ENCODE peak calls at places on chromosomes 7 and 10, in six cellular contexts. L is tibial nerve; Z is effector memory CD4-positive, alpha-beta T cell; D is tibial artery; X is neural progenitor cell; I is CD8-positive, alpha-beta T cell. E is an unnamed sample.

GRCh38 chr7:39271386-39271785 is 293.7 kb downstream of the POU6F2 start:
- DNase-seq in X (peak; percentile 40), D (peak; percentile 52), I (no peak), Z (no peak), L (peak; percentile 40), E (no peak)

GRCh38 chr7:43570688-43571365 is 12.1 kb upstream of the STK17A start:
- DNase-seq in I (no peak), L (no peak), Z (no peak), X (no peak), D (no peak), E (no peak)

GRCh38 chr10:56316603-56317002 is 44.5 kb downstream of the ZWINT start:
- DNase-seq in D (no peak), X (no peak), L (no peak), I (no peak), Z (no peak), E (no peak)

GRCh38 chr7:128115326-128115820 is 84.1 kb upstream of the LRRC4 start:
- DNase-seq in L (no peak), X (no peak), D (no peak), Z (no peak), I (no peak), E (no peak)

GRCh38 chr7:141441837-141442627 is 109.2 kb upstream of the AGK start:
- DNase-seq in I (no peak), Z (no peak), D (no peak), L (no peak), X (no peak), E (no peak)

GRCh38 chr7:107659666-107660065 is 962 bp upstream of the SLC26A4 start:
- DNase-seq in Z (no peak), L (no peak), I (no peak), X (no peak), D (no peak), E (no peak)

GRCh38 chr10:94093286-94093905 is 99.7 kb downstream of the PLCE1 start:
- DNase-seq in I (no peak), L (no peak), X (no peak), D (no peak), Z (no peak), E (no peak)

GRCh38 chr7:135706858-135707569 is 21.0 kb downstream of the SLC13A4 start:
- DNase-seq in L (no peak), Z (no peak), X (no peak), D (no peak), I (no peak), E (no peak)

GRCh38 chr10:71409516-71410104 is 12.9 kb downstream of the CDH23 start:
- DNase-seq in X (no peak), Z (no peak), D (peak; percentile 11), L (no peak), I (no peak), E (no peak)

GRCh38 chr10:98255146-98255877 is 12.7 kb downstream of the LOXL4 start:
- DNase-seq in Z (no peak), I (no peak), X (no peak), L (no peak), D (no peak), E (no peak)

GRCh38 chr7:18866359-18867036 is 250.9 kb downstream of the TWIST1 start:
- DNase-seq in Z (no peak), X (no peak), L (peak; percentile 76), D (peak; percentile 93), I (no peak), E (peak; percentile 41)

GRCh38 chr10:35409808-35410207 is 73.5 kb downstream of the CCNY start:
- DNase-seq in I (no peak), X (no peak), Z (no peak), L (no peak), D (no peak), E (no peak)

GRCh38 chr7:66050337-66050957 is 25.2 kb upstream of the ASL start:
- DNase-seq in X (no peak), I (no peak), Z (no peak), D (no peak), L (no peak), E (no peak)

GRCh38 chr7:73844848-73845460 is 2.6 kb upstream of the METTL27 start:
- DNase-seq in L (no peak), D (no peak), Z (no peak), X (no peak), I (no peak), E (no peak)

GRCh38 chr10:70738425-70739121 is 46.6 kb downstream of the TBATA start:
- DNase-seq in L (no peak), Z (no peak), D (no peak), I (no peak), X (no peak), E (no peak)

GRCh38 chr10:101354584-101355070 is 662 bp downstream of the BTRC start:
- DNase-seq in L (no peak), X (no peak), D (no peak), Z (no peak), I (no peak), E (no peak)

GRCh38 chr7:92953657-92954056 is 117.3 kb upstream of the CDK6 start:
- DNase-seq in X (peak; percentile 17), D (no peak), Z (no peak), L (no peak), I (no peak), E (no peak)

GRCh38 chr10:133013478-133013877 is 71.1 kb upstream of the CFAP46 start:
- DNase-seq in X (no peak), Z (no peak), D (no peak), L (no peak), I (no peak), E (no peak)

GRCh38 chr10:133014416-133015210 is 72.2 kb upstream of the CFAP46 start:
- DNase-seq in X (no peak), L (no peak), Z (no peak), D (no peak), I (no peak), E (no peak)

GRCh38 chr10:133011883-133012282 is 69.5 kb upstream of the CFAP46 start:
- DNase-seq in Z (no peak), D (no peak), L (no peak), I (no peak), X (no peak), E (no peak)

GRCh38 chr10:133010095-133010837 is 67.9 kb upstream of the CFAP46 start:
- DNase-seq in Z (no peak), L (no peak), I (no peak), D (no peak), X (no peak), E (no peak)

DNA sequence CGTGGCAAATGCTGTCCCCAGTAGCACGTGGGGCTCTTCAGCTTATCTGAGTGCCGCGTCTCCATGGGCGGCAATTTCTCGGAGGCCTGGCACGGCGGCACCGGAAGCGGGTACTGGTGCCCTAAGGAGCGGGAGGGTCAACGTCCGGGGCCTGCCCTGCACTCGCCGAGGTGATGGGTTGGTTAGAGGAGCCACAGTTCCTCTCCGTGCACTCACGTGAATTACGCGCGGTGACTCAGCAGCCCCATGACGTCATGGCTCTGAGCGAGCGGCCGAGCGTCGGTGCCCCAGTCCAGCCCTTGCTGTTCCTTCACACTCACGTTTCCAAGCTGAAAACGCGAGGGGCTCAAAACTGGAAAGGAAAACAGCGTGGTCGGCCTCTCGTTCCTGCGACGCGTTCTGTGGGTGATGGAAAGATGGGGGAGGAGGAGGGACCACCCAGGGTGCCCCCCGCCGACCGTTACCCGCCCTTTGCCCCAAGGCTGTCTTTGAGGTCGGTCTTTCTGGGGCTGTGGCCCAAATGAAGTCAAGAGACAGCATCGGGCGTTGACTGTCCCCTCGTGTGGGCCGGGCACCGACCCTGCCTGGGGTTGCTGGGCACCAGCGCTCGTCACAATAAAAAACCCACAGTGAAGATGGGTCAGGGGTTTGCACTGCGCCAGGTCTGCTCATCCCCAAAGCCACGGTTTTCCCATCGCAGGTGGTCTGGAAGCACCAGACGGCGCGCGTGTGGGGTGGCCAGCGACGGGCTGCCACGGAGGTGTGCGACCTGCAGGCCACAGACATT is 70.4 kb upstream of the CFAP46 start:
- DNase-seq in I (no peak), Z (no peak), D (peak; percentile 58), X (no peak), L (no peak), E (peak; percentile 27)
- H3K27ac ChIP-seq in I (no peak overlapping the region), Z (no peak overlapping the region), D (no peak overlapping the region), X (no peak overlapping the region), L (peak overlapping the region; percentile 56), E (peak overlapping the region; percentile 37)

GRCh38 chr7:47153571-47153970 is 428.3 kb downstream of the TNS3 start:
- DNase-seq in Z (no peak), I (no peak), L (no peak), D (no peak), X (peak; percentile 51), E (no peak)

GRCh38 chr7:47153076-47153475 is 428.8 kb downstream of the TNS3 start:
- DNase-seq in D (peak; percentile 47), X (no peak), I (no peak), L (no peak), Z (no peak), E (no peak)

GRCh38 chr7:47152307-47152706 is 429.6 kb downstream of the TNS3 start:
- DNase-seq in I (no peak), Z (no peak), L (no peak), X (no peak), D (no peak), E (no peak)

GRCh38 chr7:47150497-47151260 is 431.2 kb downstream of the TNS3 start:
- DNase-seq in D (no peak), Z (no peak), I (no peak), X (no peak), L (no peak), E (no peak)

GRCh38 chr7:47154781-47155180 is 427.1 kb downstream of the TNS3 start:
- DNase-seq in L (no peak), D (no peak), I (no peak), Z (no peak), X (no peak), E (no peak)
- H3K4me3 ChIP-seq in L (no peak overlapping the region), D (no peak overlapping the region), I (no peak overlapping the region), Z (no peak overlapping the region), X (no peak overlapping the region), E (no peak overlapping the region)

GRCh38 chr7:22860784-22861482 is 38.3 kb upstream of the TOMM7 start:
- DNase-seq in Z (no peak), X (peak; percentile 4), L (no peak), D (no peak), I (peak; percentile 29), E (no peak)
- H3K36me3 ChIP-seq in Z (peaks cover 4% of the 10 kb centered on the region), X (no peaks in the 10 kb centered on the region), L (no peaks in the 10 kb centered on the region), D (no peaks in the 10 kb centered on the region), I (no peaks in the 10 kb centered on the region), E (peaks cover 13% of the 10 kb centered on the region)

GRCh38 chr10:12235796-12236195 is 39.8 kb downstream of the CDC123 start:
- DNase-seq in Z (no peak), L (no peak), X (no peak), I (no peak), D (no peak), E (no peak)

GRCh38 chr10:12238821-12239220 is 42.8 kb downstream of the CDC123 start:
- DNase-seq in Z (no peak), L (no peak), D (no peak), I (no peak), X (no peak), E (no peak)

GRCh38 chr10:12237265-12238220 is 41.6 kb downstream of the CDC123 start:
- DNase-seq in D (no peak), L (no peak), Z (no peak), I (no peak), X (no peak), E (no peak)

DNA sequence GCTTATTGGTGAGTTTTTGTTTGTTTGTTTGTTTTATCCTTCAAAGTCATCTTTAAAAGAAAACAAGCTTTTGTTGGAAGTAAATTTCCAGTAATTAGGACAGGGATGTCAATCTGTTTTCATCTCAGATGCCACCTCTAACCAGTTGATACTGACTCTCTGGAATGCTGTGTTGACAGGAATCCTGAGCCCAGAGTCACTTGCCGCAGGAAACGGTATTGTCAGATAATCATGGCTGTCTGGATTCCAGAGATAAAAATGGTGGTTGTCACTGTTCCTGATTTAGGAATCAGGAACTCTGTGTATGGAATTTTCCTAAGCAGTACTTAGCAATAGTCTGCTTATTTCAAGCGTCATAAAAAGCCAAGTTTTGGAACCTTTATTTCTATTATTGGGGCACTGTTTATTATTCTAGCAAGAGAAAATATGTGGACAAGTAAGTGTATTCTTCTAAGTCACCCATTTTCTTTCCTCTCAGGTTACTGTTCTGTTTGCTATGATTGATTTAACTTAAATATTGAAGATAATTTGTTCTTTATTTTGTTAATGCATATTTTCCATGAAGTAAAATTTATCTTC is 39.2 kb downstream of the CDC123 start:
- DNase-seq in Z (no peak), L (no peak), I (no peak), D (no peak), X (no peak), E (no peak)
- H3K27ac ChIP-seq in Z (no peak overlapping the region), L (peak overlapping the region; percentile 16), I (no peak overlapping the region), D (peak overlapping the region; percentile 70), X (no peak overlapping the region), E (peak overlapping the region; percentile 84)

E was measured in ascending aorta.